ENCODE peak calls at places on chromosomes 12 and 14, in ten cellular contexts. U is Karpas-422, K is GM23338, A is PC-3, Z is osteoblast, E is neural progenitor cell, P is GM23248, W is GM12878, B is hepatocyte, D is astrocyte. L is an unnamed sample.

GRCh38 chr12:15336772-15337553 is 14.7 kb downstream of the PTPRO start:
- DNase-seq in U (no peak), K (no peak), A (peak; percentile 52), Z (no peak), E (no peak), P (peak; percentile 74), W (no peak), B (no peak), D (peak; percentile 79), L (no peak)

GRCh38 chr12:130552483-130552996 is 163.6 kb downstream of the RIMBP2 start:
- DNase-seq in U (peak; percentile 51), K (peak; percentile 8), A (no peak), Z (no peak), E (peak; percentile 62), P (peak; percentile 1), W (no peak), B (peak; percentile 30), D (no peak), L (peak; percentile 25)

GRCh38 chr14:68631691-68632590 is 160.9 kb downstream of the ZFP36L1 start:
- DNase-seq in U (no peak), K (no peak), A (no peak), Z (peak; percentile 39), E (no peak), P (no peak), W (no peak), B (no peak), D (no peak), L (no peak)

GRCh38 chr14:67574156-67574555 is 25.9 kb downstream of the PIGH start:
- DNase-seq in U (no peak), K (no peak), A (no peak), Z (no peak), E (no peak), P (no peak), W (no peak), B (no peak), D (no peak), L (no peak)

GRCh38 chr12:130983328-130984017 is 29.8 kb downstream of the ADGRD1 start:
- DNase-seq in U (no peak), K (no peak), A (no peak), Z (no peak), E (no peak), P (peak; percentile 10), W (no peak), B (peak; percentile 42), D (no peak), L (no peak)

GRCh38 chr12:111149299-111149698 is 219.6 kb downstream of the PHETA1 start:
- DNase-seq in U (no peak), K (no peak), A (no peak), Z (no peak), E (no peak), P (no peak), W (no peak), B (no peak), D (no peak), L (no peak)

GRCh38 chr12:80068173-80068572 is 31.2 kb upstream of the OTOGL start:
- DNase-seq in U (no peak), K (peak; percentile 79), A (no peak), Z (no peak), E (peak; percentile 39), P (no peak), W (no peak), B (no peak), D (no peak), L (peak; percentile 87)

GRCh38 chr12:57736743-57737466 is 1.6 kb downstream of the AGAP2 start:
- DNase-seq in U (no peak), K (peak; percentile 46), A (no peak), Z (peak; percentile 89), E (peak; percentile 33), P (peak; percentile 30), W (no peak), B (no peak), D (no peak), L (no peak)

GRCh38 chr12:229441-230191 is 15.7 kb upstream of the SLC6A12 start:
- DNase-seq in U (no peak), K (no peak), A (no peak), Z (peak; percentile 60), E (peak; percentile 51), P (no peak), W (no peak), B (no peak), D (no peak), L (no peak)

GRCh38 chr12:103102225-103102744 is 144.8 kb downstream of the ASCL1 start:
- DNase-seq in U (no peak), K (no peak), A (no peak), Z (no peak), E (no peak), P (no peak), W (peak; percentile 72), B (no peak), D (no peak), L (no peak)

GRCh38 chr12:97142737-97143450 is 235.8 kb downstream of the NEDD1 start:
- DNase-seq in U (no peak), K (no peak), A (no peak), Z (no peak), E (peak; percentile 82), P (no peak), W (no peak), B (no peak), D (no peak), L (no peak)
- H3K27ac ChIP-seq in U (no peak overlapping the region), K (no peak overlapping the region), A (no peak overlapping the region), Z (no peak overlapping the region), E (peak overlapping the region; percentile 69), P (no peak overlapping the region), W (no peak overlapping the region), B (no peak overlapping the region), D (no peak overlapping the region), L (no peak overlapping the region)

GRCh38 chr14:95250126-95250824 is 69.4 kb downstream of the CLMN start:
- DNase-seq in U (peak; percentile 70), K (no peak), A (no peak), Z (no peak), E (no peak), P (no peak), W (no peak), B (no peak), D (no peak), L (no peak)
- H3K4me2 ChIP-seq in U (peak overlapping the region; percentile 60), K (no peak overlapping the region), A (no peak overlapping the region), Z (no peak overlapping the region), E (no peak overlapping the region), P (no peak overlapping the region), W (no peak overlapping the region), B (no peak overlapping the region), D (no peak overlapping the region), L (no peak overlapping the region)

GRCh38 chr12:125149160-125150108 is 84.2 kb downstream of the AACS start:
- DNase-seq in U (peak; percentile 95), K (no peak), A (no peak), Z (no peak), E (no peak), P (no peak), W (peak; percentile 86), B (no peak), D (no peak), L (no peak)
- H3K36me3 ChIP-seq in U (no peaks in the 10 kb centered on the region), K (no peaks in the 10 kb centered on the region), A (no peaks in the 10 kb centered on the region), Z (no peaks in the 10 kb centered on the region), E (no peaks in the 10 kb centered on the region), P (no peaks in the 10 kb centered on the region), W (no peaks in the 10 kb centered on the region), B (no peaks in the 10 kb centered on the region), D (no peaks in the 10 kb centered on the region), L (no peaks in the 10 kb centered on the region)

GRCh38 chr12:107759410-107759809 is 1.5 kb downstream of the PRDM4 start:
- DNase-seq in U (peak; percentile 63), K (no peak), A (peak; percentile 92), Z (peak; percentile 97), E (peak; percentile 43), P (peak; percentile 96), W (no peak), B (peak; percentile 89), D (peak; percentile 79), L (peak; percentile 82)
- H3K27ac ChIP-seq in U (no peak overlapping the region), K (no peak overlapping the region), A (peak overlapping the region; percentile 57), Z (peak overlapping the region; percentile 93), E (no peak overlapping the region), P (peak overlapping the region; percentile 89), W (peak overlapping the region; percentile 37), B (peak overlapping the region; percentile 91), D (peak overlapping the region; percentile 81), L (no peak overlapping the region)

DNA sequence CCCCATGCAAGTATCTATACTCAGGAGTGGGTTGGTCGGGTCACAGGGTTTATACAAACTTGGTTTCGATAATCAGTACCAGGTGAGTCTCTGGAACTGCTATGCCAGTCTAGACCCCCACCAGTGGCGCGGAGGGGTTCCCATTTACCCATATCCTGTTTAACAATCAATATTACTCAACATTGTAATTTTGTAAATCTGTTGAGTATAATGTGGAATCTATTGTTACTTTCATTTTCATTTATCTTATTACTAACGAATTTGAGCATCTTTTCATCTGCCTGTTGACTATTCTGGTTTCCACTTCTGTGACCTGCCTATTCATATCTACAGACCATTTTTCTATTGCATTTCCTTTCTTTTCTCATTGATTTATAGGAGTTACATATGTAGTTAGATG is 275.2 kb upstream of the CRY1 start:
- DNase-seq in U (no peak), K (no peak), A (no peak), Z (no peak), E (no peak), P (no peak), W (no peak), B (no peak), D (no peak), L (no peak)
- H3K4me2 ChIP-seq in U (no peak overlapping the region), K (no peak overlapping the region), A (no peak overlapping the region), Z (no peak overlapping the region), E (no peak overlapping the region), P (no peak overlapping the region), W (no peak overlapping the region), B (no peak overlapping the region), D (no peak overlapping the region), L (no peak overlapping the region)

DNA sequence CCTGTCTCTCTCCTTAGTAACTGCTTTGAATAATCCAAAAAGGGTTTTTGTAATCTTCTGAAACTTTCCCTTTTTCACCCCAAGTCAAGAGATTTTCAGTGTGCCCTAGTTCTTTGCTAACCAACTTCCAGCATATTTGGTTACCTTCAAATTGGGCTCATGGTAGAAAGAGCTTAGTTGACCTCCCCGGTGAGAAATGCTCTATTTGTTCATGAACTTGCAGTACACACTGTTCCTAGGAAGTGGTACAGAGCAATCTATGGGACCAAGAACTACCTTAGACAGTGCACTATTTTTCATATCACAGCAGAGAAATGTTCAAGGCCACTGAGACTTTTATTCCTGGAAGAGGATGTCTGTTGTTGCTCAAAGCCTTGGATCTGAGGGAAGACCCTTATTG is 1.7 kb downstream of the USP5 start:
- DNase-seq in U (no peak), K (no peak), A (no peak), Z (peak; percentile 66), E (no peak), P (no peak), W (no peak), B (no peak), D (no peak), L (no peak)
- H3K36me3 ChIP-seq in U (peaks cover 20% of the 10 kb centered on the region), K (peaks cover 29% of the 10 kb centered on the region), A (peaks cover 35% of the 10 kb centered on the region), Z (peaks cover 51% of the 10 kb centered on the region), E (peaks cover 4% of the 10 kb centered on the region), P (peaks cover 21% of the 10 kb centered on the region), W (peaks cover 21% of the 10 kb centered on the region), B (no peaks in the 10 kb centered on the region), D (peaks cover 20% of the 10 kb centered on the region), L (peaks cover 4% of the 10 kb centered on the region)

GRCh38 chr12:1429980-1430379 is 164.4 kb downstream of the FBXL14 start:
- DNase-seq in U (no peak), K (no peak), A (peak; percentile 56), Z (peak; percentile 35), E (no peak), P (peak; percentile 89), W (no peak), B (no peak), D (peak; percentile 71), L (no peak)
- H3K27ac ChIP-seq in U (no peak overlapping the region), K (no peak overlapping the region), A (no peak overlapping the region), Z (peak overlapping the region; percentile 27), E (no peak overlapping the region), P (peak overlapping the region; percentile 44), W (no peak overlapping the region), B (no peak overlapping the region), D (no peak overlapping the region), L (no peak overlapping the region)

L was measured in mesendoderm.